ENCODE peak calls at places on chromosomes 12 and 14, in five cellular contexts. F, O, T, H and V are unnamed samples.

GRCh38 chr14:47447076-47447475 is 228.3 kb downstream of the MDGA2 start:
- DNase-seq in F (no peak), H (no peak), T (no peak), O (no peak), V (no peak)

GRCh38 chr14:30138517-30138916 is 210.9 kb upstream of the PRKD1 start:
- DNase-seq in T (no peak), H (no peak), O (no peak), F (no peak), V (no peak)

GRCh38 chr12:23771230-23771949 is 178.1 kb downstream of the SOX5 start:
- DNase-seq in O (no peak), H (no peak), F (peak; percentile 85), T (peak; percentile 7), V (no peak)

GRCh38 chr14:89391556-89391955 is 25.5 kb downstream of the FOXN3 start:
- DNase-seq in F (no peak), H (no peak), O (no peak), T (no peak), V (no peak)

GRCh38 chr12:88360349-88360748 is 218.2 kb downstream of the TMTC3 start:
- DNase-seq in T (no peak), H (no peak), F (no peak), O (no peak), V (no peak)

GRCh38 chr12:109606261-109607028 is 32.9 kb downstream of the MVK start:
- DNase-seq in H (no peak), O (no peak), F (no peak), T (no peak), V (no peak)

GRCh38 chr14:93951798-93952540 is 24.4 kb downstream of the ASB2 start:
- DNase-seq in H (no peak), F (no peak), O (no peak), T (no peak), V (no peak)

GRCh38 chr14:103746706-103747105 is 31.1 kb downstream of the ZFYVE21 start:
- DNase-seq in H (no peak), O (no peak), T (no peak), F (no peak), V (no peak)

GRCh38 chr12:21797539-21797938 is 23.0 kb upstream of the KCNJ8 start:
- DNase-seq in H (no peak), T (no peak), O (no peak), F (no peak), V (no peak)

GRCh38 chr12:25119020-25119419 is 75.9 kb downstream of the DNAI7 start:
- DNase-seq in O (no peak), H (no peak), T (no peak), F (no peak), V (no peak)

GRCh38 chr12:67449591-67450052 is 180.5 kb downstream of the CAND1 start:
- DNase-seq in O (no peak), F (no peak), H (no peak), T (no peak), V (no peak)

GRCh38 chr14:51533160-51533559 is 118.5 kb upstream of the FRMD6 start:
- DNase-seq in H (peak; percentile 85), O (no peak), T (no peak), F (no peak), V (no peak)

GRCh38 chr12:28082101-28082500 is 108.2 kb upstream of the CCDC91 start:
- DNase-seq in H (no peak), O (no peak), F (no peak), T (no peak), V (no peak)

GRCh38 chr14:93234798-93235197 is 27.7 kb downstream of the UBR7 start:
- DNase-seq in T (peak; percentile 52), O (no peak), F (no peak), H (peak; percentile 80), V (no peak)

GRCh38 chr12:127428420-127428819 is 838.5 kb upstream of the TMEM132C start:
- DNase-seq in T (no peak), O (no peak), F (no peak), H (no peak), V (no peak)

GRCh38 chr12:75345531-75345930 is 11.1 kb downstream of the GLIPR1L1 start:
- DNase-seq in F (no peak), T (no peak), H (no peak), O (no peak), V (no peak)

GRCh38 chr14:75280831-75281690 is 2.4 kb downstream of the FOS start:
- DNase-seq in F (peak; percentile 78), H (no peak), T (peak; percentile 75), O (no peak), V (no peak)

GRCh38 chr12:86254399-86255107 is 1.6 kb downstream of the MGAT4C start:
- DNase-seq in O (no peak), F (no peak), H (no peak), T (no peak), V (no peak)